ENCODE peak calls at places on chromosomes 13 and 19, in eight cellular contexts. K is SK-N-SH, M is left lung, Y is epithelial cell of esophagus, B is WERI-Rb-1, Z is right lobe of liver, F is stomach, C is GM06990. A is an unnamed sample.

GRCh38 chr13:78137404-78138142 is 218.9 kb upstream of the EDNRB start:
- DNase-seq in B (peak), K (peak), Y (peak), C (peak), Z (no peak), F (no peak), M (no peak), A (peak)

GRCh38 chr19:43765109-43765876 is 10.5 kb upstream of the SMG9 start:
- DNase-seq in Y (peak), M (peak), F (peak), K (no peak), Z (no peak), B (no peak), C (peak), A (no peak)

GRCh38 chr13:24092108-24092507 is 68.4 kb upstream of the SPATA13 start:
- DNase-seq in K (no peak), C (no peak), Y (no peak), F (no peak), Z (no peak), B (no peak), M (no peak), A (no peak)

GRCh38 chr13:113670541-113670940 is 3.5 kb downstream of the GRK1 start:
- DNase-seq in Y (no peak), B (peak), C (no peak), Z (no peak), K (no peak), F (peak), M (peak), A (no peak)

GRCh38 chr19:42355896-42356295 is 30.5 kb downstream of the MEGF8 start:
- DNase-seq in Z (no peak), F (no peak), M (no peak), K (no peak), C (no peak), Y (no peak), B (no peak), A (no peak)

GRCh38 chr13:90645582-90645981 is 701.9 kb upstream of the MIR17HG start:
- DNase-seq in F (no peak), B (no peak), Z (no peak), C (no peak), K (no peak), M (no peak), Y (no peak), A (no peak)

GRCh38 chr13:24680921-24681585 is 845 bp downstream of the ATP12A start:
- DNase-seq in Y (no peak), C (no peak), M (no peak), F (no peak), K (no peak), Z (no peak), B (no peak), A (no peak)

GRCh38 chr19:2680808-2681207 is 21.7 kb downstream of the GNG7 start:
- DNase-seq in C (peak), B (no peak), Z (no peak), F (no peak), Y (no peak), M (no peak), K (no peak), A (no peak)

GRCh38 chr13:75279834-75280369 is 202.1 kb downstream of the TBC1D4 start:
- DNase-seq in K (no peak), Z (no peak), Y (no peak), B (no peak), F (no peak), C (no peak), M (no peak), A (no peak)

DNA sequence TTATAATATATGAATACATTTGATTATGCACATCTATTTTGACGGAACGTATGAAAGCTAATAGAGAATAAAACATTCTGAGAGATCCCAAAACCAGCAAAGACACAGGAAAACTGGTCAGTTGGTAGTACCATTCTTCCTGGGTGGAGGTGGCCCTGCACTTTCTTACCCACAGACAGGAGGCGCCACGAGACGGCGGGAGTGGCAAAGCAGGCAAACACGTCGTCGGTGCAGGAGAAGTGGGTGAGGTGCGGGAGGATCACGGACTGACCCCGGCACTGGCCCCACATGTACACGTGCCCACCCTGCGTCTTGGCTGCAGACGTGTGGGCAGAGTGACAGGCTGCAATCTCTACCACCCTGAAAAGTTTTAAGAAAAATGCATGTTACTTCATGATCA is 36.1 kb downstream of the RCBTB1 start:
- DNase-seq in Z (no peak), F (no peak), C (no peak), B (no peak), Y (no peak), M (no peak), K (no peak), A (no peak)
- TF ChIP-seq CTCF in Z (no peak), F (no peak), C (no peak), B (peak), Y (peak), M (no peak), K (peak), A (no peak)

GRCh38 chr19:45782162-45782623 is at the start of gene DMPK:
- DNase-seq in Z (no peak), Y (peak), C (no peak), K (peak), B (peak), M (no peak), F (no peak), A (no peak)

GRCh38 chr19:45780448-45781281 is 1.6 kb downstream of the DMPK start:
- DNase-seq in F (no peak), M (no peak), Z (no peak), C (no peak), B (no peak), Y (no peak), K (no peak), A (no peak)

GRCh38 chr19:45782820-45783785 is 813 bp upstream of the DMPK start:
- DNase-seq in Y (peak), F (no peak), K (peak), M (no peak), Z (no peak), C (no peak), B (no peak), A (no peak)

GRCh38 chr19:45780146-45780447 is 2.2 kb downstream of the DMPK start:
- DNase-seq in F (no peak), B (no peak), Y (no peak), M (no peak), Z (no peak), C (no peak), K (no peak), A (no peak)

GRCh38 chr19:45781282-45782161 is 768 bp downstream of the DMPK start:
- DNase-seq in C (no peak), Z (no peak), M (no peak), Y (peak), B (peak), F (peak), K (no peak), A (no peak)
- H3K4me3 ChIP-seq in C (no peak), Z (no peak), M (peak), Y (no peak), B (no peak), F (peak), K (peak), A (no peak)

GRCh38 chr19:47700934-47701716 is 12.1 kb upstream of the EHD2 start:
- DNase-seq in B (no peak), F (no peak), M (no peak), K (no peak), Z (no peak), Y (no peak), C (no peak), A (no peak)
- TF ChIP-seq CTCF in B (no peak), F (no peak), M (no peak), K (no peak), Z (no peak), Y (no peak), C (no peak), A (no peak)

DNA sequence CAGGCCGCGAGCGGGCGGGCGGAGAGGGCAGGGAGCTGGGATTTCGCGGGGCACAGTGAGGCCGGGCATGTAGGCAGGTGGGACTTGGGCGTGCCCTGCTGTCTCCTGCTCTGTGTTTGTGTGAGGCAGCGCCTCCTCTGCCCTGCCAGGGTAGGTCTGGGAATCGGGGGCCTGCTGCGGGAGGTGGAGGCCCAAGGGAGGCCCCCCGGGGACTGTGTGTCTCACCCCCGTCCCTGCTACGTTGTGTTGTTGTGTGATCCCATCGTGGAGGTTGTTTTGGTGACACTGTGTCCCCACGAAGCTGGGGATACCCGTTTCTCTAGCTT is 957 bp downstream of the FXYD1 start:
- DNase-seq in B (peak), F (no peak), K (no peak), C (no peak), Y (no peak), M (no peak), Z (no peak), A (no peak)
- H3K4me3 ChIP-seq in B (no peak), F (peak), K (no peak), C (no peak), Y (no peak), M (no peak), Z (peak), A (no peak)

GRCh38 chr19:12656899-12657571 is 9.5 kb downstream of the MAN2B1 start:
- DNase-seq in Z (no peak), K (peak), C (no peak), B (peak), F (no peak), Y (no peak), M (no peak), A (no peak)

GRCh38 chr19:12655546-12655945 is 11.0 kb downstream of the MAN2B1 start:
- DNase-seq in K (no peak), B (no peak), C (no peak), F (no peak), M (no peak), Y (no peak), Z (no peak), A (no peak)

GRCh38 chr19:12652219-12652618 is 14.3 kb downstream of the MAN2B1 start:
- DNase-seq in F (no peak), M (no peak), Z (no peak), Y (no peak), C (no peak), B (no peak), K (no peak), A (no peak)

GRCh38 chr19:12660980-12661379 is 5.6 kb downstream of the MAN2B1 start:
- DNase-seq in B (no peak), F (no peak), M (no peak), K (no peak), Y (no peak), C (no peak), Z (no peak), A (no peak)

GRCh38 chr19:12657966-12658365 is 8.6 kb downstream of the MAN2B1 start:
- DNase-seq in K (no peak), B (no peak), Y (no peak), Z (no peak), F (no peak), C (no peak), M (no peak), A (no peak)
- TF ChIP-seq CTCF in K (no peak), B (peak), Y (no peak), Z (no peak), F (no peak), C (peak), M (no peak), A (no peak)

GRCh38 chr19:41264581-41265375 is 606 bp downstream of the HNRNPUL1 start:
- DNase-seq in C (peak), Y (peak), F (peak), K (peak), Z (peak), B (peak), M (peak), A (no peak)
- H3K4me3 ChIP-seq in C (peak), Y (peak), F (peak), K (peak), Z (peak), B (peak), M (peak), A (peak)